ENCODE peak calls at places on chromosomes 1 and 21, in five cellular contexts. Y is ascending aorta, K is cardiac muscle cell, I is AG09319, A is ovary. V is an unnamed sample.

GRCh38 chr1:101105877-101106276 is 80.3 kb upstream of the DPH5 start:
- DNase-seq in Y (no peak), K (peak; percentile 45), I (peak; percentile 68), A (no peak), V (no peak)

GRCh38 chr1:81410919-81411318 is 389.8 kb upstream of the ADGRL2 start:
- DNase-seq in Y (no peak), K (no peak), I (no peak), A (no peak), V (no peak)

GRCh38 chr1:150156868-150157603 is 7.3 kb downstream of the PLEKHO1 start:
- DNase-seq in Y (no peak), K (peak; percentile 42), I (no peak), A (no peak), V (no peak)

GRCh38 chr1:230681599-230681998 is 32.3 kb downstream of the AGT start:
- DNase-seq in Y (no peak), K (peak; percentile 79), I (peak; percentile 42), A (peak; percentile 40), V (no peak)

GRCh38 chr1:61271412-61271789 is 189.0 kb downstream of the NFIA start:
- DNase-seq in Y (no peak), K (no peak), I (no peak), A (no peak), V (no peak)

GRCh38 chr1:163399976-163400375 is 78.2 kb downstream of the NUF2 start:
- DNase-seq in Y (no peak), K (no peak), I (no peak), A (no peak), V (no peak)

GRCh38 chr1:227749916-227750710 is 14.9 kb downstream of the SNAP47 start:
- DNase-seq in Y (no peak), K (no peak), I (no peak), A (peak; percentile 47), V (no peak)

GRCh38 chr1:206479164-206480125 is 9.2 kb downstream of the IKBKE start:
- DNase-seq in Y (no peak), K (peak; percentile 87), I (peak; percentile 58), A (peak; percentile 80), V (peak; percentile 47)

GRCh38 chr21:42703173-42703908 is 49.9 kb downstream of the PDE9A start:
- DNase-seq in Y (no peak), K (no peak), I (no peak), A (no peak), V (no peak)

GRCh38 chr1:118866330-118866729 is 121.8 kb downstream of the TBX15 start:
- DNase-seq in Y (no peak), K (no peak), I (no peak), A (no peak), V (no peak)

GRCh38 chr1:101253976-101254660 is 17.3 kb downstream of the S1PR1 start:
- DNase-seq in Y (no peak), K (peak; percentile 72), I (no peak), A (no peak), V (no peak)

GRCh38 chr1:243623831-243624230 is 226.2 kb downstream of the AKT3 start:
- DNase-seq in Y (no peak), K (no peak), I (no peak), A (no peak), V (no peak)

GRCh38 chr1:151721788-151722510 is 627 bp downstream of the RIIAD1 start:
- DNase-seq in Y (no peak), K (peak; percentile 46), I (no peak), A (no peak), V (no peak)

GRCh38 chr1:230408971-230409370 is 17.2 kb downstream of the PGBD5 start:
- DNase-seq in Y (no peak), K (no peak), I (no peak), A (no peak), V (no peak)

GRCh38 chr1:229062135-229062534 is 208.8 kb upstream of the RAB4A start:
- DNase-seq in Y (no peak), K (no peak), I (no peak), A (no peak), V (no peak)

GRCh38 chr1:145891143-145891542 is 5.5 kb upstream of the ANKRD35 start:
- DNase-seq in Y (no peak), K (peak; percentile 68), I (no peak), A (no peak), V (no peak)

GRCh38 chr1:54287821-54288220 is 87.9 kb downstream of the MRPL37 start:
- DNase-seq in Y (no peak), K (peak; percentile 32), I (no peak), A (peak; percentile 54), V (no peak)

GRCh38 chr1:172812118-172812517 is 153.2 kb downstream of the FASLG start:
- DNase-seq in Y (no peak), K (no peak), I (no peak), A (no peak), V (no peak)

GRCh38 chr1:240474133-240474614 is 137.8 kb downstream of the GREM2 start:
- DNase-seq in Y (no peak), K (peak; percentile 80), I (no peak), A (no peak), V (no peak)

DNA sequence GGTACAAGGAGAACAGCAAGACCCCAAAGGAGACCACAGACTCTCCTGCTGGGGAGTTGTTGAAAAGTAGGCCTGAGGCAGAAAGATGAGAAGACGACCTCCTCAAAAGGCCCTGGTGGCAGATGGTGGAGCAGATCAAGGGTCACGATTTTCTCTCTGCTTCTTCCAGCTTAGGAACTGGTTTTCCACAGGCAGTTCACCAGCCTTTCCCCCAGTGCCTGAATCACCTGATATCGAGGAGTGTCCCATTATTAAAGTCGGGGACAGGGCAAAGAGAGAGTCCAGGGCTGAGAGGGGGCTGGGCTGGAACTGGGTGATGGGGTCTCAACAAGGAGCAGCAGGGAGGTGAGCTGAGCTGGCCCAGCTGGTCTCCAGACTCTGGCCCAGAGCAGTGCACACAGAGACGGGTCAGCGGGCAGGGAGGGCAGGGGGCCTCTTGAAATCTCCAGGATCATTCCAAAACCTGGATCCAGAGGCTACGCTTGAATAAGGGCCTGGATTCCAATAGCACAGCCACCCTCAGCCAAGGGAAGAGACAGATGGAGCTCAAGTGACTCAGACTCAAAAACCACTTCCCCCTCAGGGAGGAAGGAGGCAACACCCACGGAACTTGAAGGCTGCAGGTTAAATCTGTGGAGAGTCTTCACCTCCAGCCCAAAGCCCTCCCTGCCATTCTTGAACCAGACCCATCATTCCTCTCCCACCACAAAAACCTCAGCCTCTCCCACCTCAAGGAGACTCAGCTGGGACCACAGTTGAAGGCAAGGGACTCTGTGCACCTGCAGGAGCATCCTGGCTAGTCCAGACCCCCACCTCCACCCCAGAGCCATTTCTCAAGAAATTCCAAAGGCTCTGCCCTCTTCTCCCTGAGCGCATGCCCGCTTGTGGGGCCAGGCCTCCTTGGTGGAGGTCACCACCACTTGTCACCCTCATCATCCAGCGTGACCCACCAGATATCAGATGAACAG is at the start of gene S100A5:
- DNase-seq in Y (no peak), K (peak; percentile 35), I (no peak), A (no peak), V (no peak)
- TF ChIP-seq CTCF in Y (no peak), K (no peak), I (no peak), A (no peak), V (no peak)

GRCh38 chr1:31180338-31180737 is 59.3 kb downstream of the NKAIN1 start:
- DNase-seq in Y (no peak), K (no peak), I (no peak), A (no peak), V (no peak)
- TF ChIP-seq CTCF in Y (no peak), K (no peak), I (no peak), A (no peak), V (no peak)

DNA sequence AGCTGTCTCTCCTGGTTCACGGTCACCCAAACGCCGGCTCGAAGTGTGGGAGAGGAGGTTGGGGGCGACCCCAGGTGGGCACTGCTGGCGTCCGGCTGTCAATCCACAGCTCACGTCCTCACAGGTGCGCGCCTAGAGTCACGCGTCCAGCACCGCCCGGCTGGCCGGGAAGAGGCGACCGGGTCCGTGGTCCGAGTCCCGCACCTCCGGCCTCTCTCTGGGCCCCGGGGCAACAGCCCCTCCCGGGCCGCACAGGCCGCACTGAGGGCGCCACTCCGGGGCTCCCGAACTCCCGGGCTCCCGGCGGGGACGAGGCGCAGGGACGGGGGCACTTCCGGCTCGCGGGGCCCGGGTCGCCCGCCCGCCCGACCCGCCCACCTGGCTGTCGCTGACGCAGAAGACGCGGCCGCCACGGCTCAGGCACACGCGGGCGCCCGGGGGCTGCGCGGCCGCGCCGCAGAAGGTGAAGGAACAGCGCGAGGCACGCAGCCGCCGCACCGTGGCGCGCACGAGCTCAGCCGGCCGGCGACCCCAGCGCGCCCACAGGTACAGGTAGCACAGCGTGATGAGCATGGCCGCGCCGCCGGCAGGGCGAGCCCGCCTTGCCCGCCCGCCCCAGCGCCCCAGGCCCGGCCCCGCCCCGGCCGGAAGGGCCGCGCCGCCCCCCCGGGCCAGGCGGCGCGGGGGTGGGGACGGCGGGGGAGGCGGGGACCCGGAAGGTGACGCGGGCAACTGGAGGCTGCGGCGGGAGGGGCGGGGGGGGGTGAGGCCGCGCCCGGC is at the start of gene HLCS:
- DNase-seq in Y (no peak), K (peak; percentile 72), I (no peak), A (peak; percentile 69), V (peak; percentile 64)
- TF ChIP-seq CTCF in Y (no peak), K (no peak), I (peak; percentile 1), A (peak; percentile 22), V (peak; percentile 24)

DNA sequence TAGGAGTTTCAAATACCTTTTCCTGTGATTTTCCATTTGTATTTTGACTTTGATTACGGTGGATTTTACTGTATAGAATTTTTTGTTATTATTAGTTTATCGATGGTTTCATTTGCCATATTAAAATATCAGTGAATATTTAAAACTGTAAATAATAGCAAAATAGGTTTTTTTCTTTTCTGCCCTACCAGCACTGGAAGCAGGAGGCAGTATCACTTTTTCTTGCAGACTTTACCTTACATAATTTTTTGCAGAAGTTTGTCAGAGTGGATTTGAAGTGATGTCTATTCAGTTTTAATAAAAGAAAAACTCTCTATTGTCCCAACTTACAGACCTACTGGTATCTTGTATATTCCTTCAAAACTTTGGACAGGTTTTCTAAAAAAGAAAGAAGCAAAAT is 213.6 kb downstream of the CENPF start:
- DNase-seq in Y (no peak), K (no peak), I (no peak), A (no peak), V (no peak)
- TF ChIP-seq CTCF in Y (no peak), K (no peak), I (no peak), A (no peak), V (no peak)

DNA sequence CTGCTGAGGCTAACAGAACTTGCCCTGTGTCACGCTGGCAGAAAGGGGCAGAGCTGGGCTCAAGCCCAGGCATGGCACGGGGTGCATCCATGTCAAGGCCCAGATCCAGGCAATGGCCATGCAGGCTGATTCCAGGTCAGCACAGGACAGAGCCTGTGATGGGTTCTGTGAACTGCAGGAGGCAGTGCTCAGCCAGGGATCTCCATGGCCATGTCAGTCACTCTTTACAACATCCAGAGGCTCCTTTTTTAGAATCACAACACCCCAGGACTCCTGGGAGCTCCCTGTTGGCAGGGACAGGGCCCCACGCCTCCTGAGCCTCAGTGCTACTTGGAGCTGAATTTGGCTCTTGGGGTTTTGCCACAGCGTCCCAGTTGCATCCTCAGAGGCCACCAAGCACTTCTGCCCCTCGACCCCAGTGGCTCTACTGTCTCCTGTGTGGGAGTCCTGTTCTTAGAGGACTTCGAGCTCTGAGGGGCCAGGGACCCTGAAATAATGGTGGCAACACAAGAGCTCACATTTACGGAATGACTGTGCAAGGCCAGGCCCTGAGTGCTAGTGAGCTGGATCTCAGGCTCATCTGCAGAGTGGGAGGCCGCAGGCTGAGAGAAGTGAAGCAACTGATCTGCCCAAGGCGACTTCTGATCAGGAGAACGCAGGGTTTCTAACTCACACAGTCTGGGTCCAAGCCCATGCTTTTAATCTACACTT is 211.5 kb downstream of the TRABD2B start:
- DNase-seq in Y (no peak), K (peak; percentile 13), I (no peak), A (no peak), V (no peak)
- TF ChIP-seq CTCF in Y (peak; percentile 65), K (peak; percentile 23), I (peak; percentile 5), A (no peak), V (no peak)

GRCh38 chr1:9250336-9250585 is 15.7 kb downstream of the H6PD start:
- DNase-seq in Y (no peak), K (peak; percentile 68), I (no peak), A (no peak), V (no peak)
- TF ChIP-seq CTCF in Y (no peak), K (no peak), I (no peak), A (no peak), V (no peak)

GRCh38 chr1:29634324-29635072 is 398.2 kb downstream of the PTPRU start:
- DNase-seq in Y (no peak), K (no peak), I (no peak), A (no peak), V (no peak)
- TF ChIP-seq CTCF in Y (no peak), K (no peak), I (no peak), A (no peak), V (no peak)